ENCODE peak calls at places on chromosomes 13 and 19, in nine cellular contexts. F is fibroblast of pulmonary artery; A is PC-3; Q is WTC11; C is heart left ventricle; J is CD8-positive, alpha-beta T cell; G is astrocyte; R is AG09309; X is glutamatergic neuron. U is an unnamed sample.

GRCh38 chr13:44768233-44768632 is 192.1 kb upstream of the TSC22D1 start:
- DNase-seq in A (no peak), J (no peak), C (no peak), Q (no peak), R (no peak), F (peak), G (no peak), X (no peak), U (no peak)

GRCh38 chr13:107993239-107993948 is 221.9 kb downstream of the LIG4 start:
- DNase-seq in R (no peak), A (peak), J (no peak), X (no peak), F (no peak), C (no peak), G (no peak), Q (no peak), U (no peak)

GRCh38 chr13:104181526-104182231 is 1115.5 kb upstream of the SLC10A2 start:
- DNase-seq in C (no peak), G (no peak), F (no peak), Q (no peak), R (no peak), X (no peak), J (no peak), A (no peak), U (no peak)

GRCh38 chr19:8212916-8213315 is 3.7 kb downstream of the CERS4 start:
- DNase-seq in A (no peak), G (no peak), X (no peak), R (no peak), J (no peak), Q (no peak), C (no peak), F (no peak), U (no peak)

GRCh38 chr13:28013482-28013881 is 25.0 kb upstream of the URAD start:
- DNase-seq in R (no peak), A (no peak), X (no peak), F (no peak), J (no peak), C (no peak), G (no peak), Q (no peak), U (no peak)

GRCh38 chr13:75316427-75316826 is 165.5 kb downstream of the TBC1D4 start:
- DNase-seq in F (peak), G (peak), J (no peak), X (no peak), Q (no peak), R (no peak), C (no peak), A (peak), U (no peak)

GRCh38 chr13:114268344-114269280 is 12.8 kb upstream of the UPF3A start:
- DNase-seq in F (no peak), Q (no peak), J (no peak), A (no peak), C (no peak), X (no peak), G (peak), R (no peak), U (no peak)

GRCh38 chr13:112846411-112847115 is 122.5 kb upstream of the MCF2L start:
- DNase-seq in J (no peak), C (no peak), Q (no peak), F (no peak), X (no peak), G (no peak), R (no peak), A (no peak), U (no peak)

GRCh38 chr13:49844191-49844590 is 51.7 kb upstream of the KPNA3 start:
- DNase-seq in C (no peak), Q (no peak), R (no peak), J (no peak), A (no peak), F (no peak), G (no peak), X (no peak), U (no peak)

GRCh38 chr13:65854431-65854830 is 1375.7 kb downstream of the PCDH9 start:
- DNase-seq in Q (no peak), A (no peak), J (no peak), R (no peak), X (no peak), F (no peak), C (no peak), G (no peak), U (no peak)

GRCh38 chr19:41816761-41817160 is 20.4 kb downstream of the CEACAM3 start:
- DNase-seq in C (no peak), G (no peak), Q (no peak), X (no peak), R (no peak), F (no peak), A (no peak), J (no peak), U (no peak)

GRCh38 chr13:97133955-97134354 is 88.2 kb upstream of the MBNL2 start:
- DNase-seq in G (no peak), F (no peak), X (no peak), C (no peak), R (no peak), J (no peak), Q (no peak), A (peak), U (no peak)

GRCh38 chr13:102757006-102757405 is 16.6 kb downstream of the TEX30 start:
- DNase-seq in Q (no peak), C (no peak), R (no peak), F (no peak), X (no peak), A (no peak), J (no peak), G (no peak), U (no peak)

GRCh38 chr19:45729774-45730388 is 815 bp downstream of the FBXO46 start:
- DNase-seq in F (no peak), X (no peak), Q (no peak), G (no peak), C (no peak), A (no peak), J (no peak), R (no peak), U (no peak)

GRCh38 chr13:48942131-48942530 is 33.6 kb upstream of the FNDC3A start:
- DNase-seq in X (no peak), F (peak), Q (no peak), A (peak), J (no peak), C (no peak), G (peak), R (peak), U (no peak)

GRCh38 chr19:33562636-33563035 is 41.0 kb upstream of the PEPD start:
- DNase-seq in F (no peak), R (no peak), C (no peak), G (no peak), X (no peak), Q (no peak), A (no peak), J (no peak), U (no peak)

GRCh38 chr13:93715866-93716265 is 489.3 kb downstream of the GPC6 start:
- DNase-seq in R (no peak), G (no peak), Q (no peak), J (no peak), A (peak), F (no peak), C (no peak), X (no peak), U (no peak)

GRCh38 chr13:18232298-18232993 is 949.2 kb downstream of the TUBA3C start:
- DNase-seq in F (no peak), C (peak), A (no peak), X (no peak), Q (no peak), R (no peak), J (no peak), G (no peak), U (no peak)

GRCh38 chr13:111920932-111921705 is 145.8 kb upstream of the SOX1 start:
- DNase-seq in R (no peak), X (no peak), C (no peak), Q (no peak), A (no peak), G (no peak), F (no peak), J (no peak), U (no peak)

GRCh38 chr13:34070006-34070405 is 252.1 kb downstream of the RFC3 start:
- DNase-seq in Q (no peak), C (no peak), X (no peak), G (peak), J (no peak), A (peak), F (peak), R (no peak), U (no peak)

GRCh38 chr19:2333807-2334211 is 5.3 kb downstream of the SPPL2B start:
- DNase-seq in A (no peak), J (no peak), F (no peak), Q (no peak), X (peak), G (no peak), R (no peak), C (no peak), U (no peak)
- TF ChIP-seq CTCF in A (peak), J (no peak), F (no peak), Q (no peak), X (no peak), G (no peak), R (no peak), C (no peak), U (no peak)

DNA sequence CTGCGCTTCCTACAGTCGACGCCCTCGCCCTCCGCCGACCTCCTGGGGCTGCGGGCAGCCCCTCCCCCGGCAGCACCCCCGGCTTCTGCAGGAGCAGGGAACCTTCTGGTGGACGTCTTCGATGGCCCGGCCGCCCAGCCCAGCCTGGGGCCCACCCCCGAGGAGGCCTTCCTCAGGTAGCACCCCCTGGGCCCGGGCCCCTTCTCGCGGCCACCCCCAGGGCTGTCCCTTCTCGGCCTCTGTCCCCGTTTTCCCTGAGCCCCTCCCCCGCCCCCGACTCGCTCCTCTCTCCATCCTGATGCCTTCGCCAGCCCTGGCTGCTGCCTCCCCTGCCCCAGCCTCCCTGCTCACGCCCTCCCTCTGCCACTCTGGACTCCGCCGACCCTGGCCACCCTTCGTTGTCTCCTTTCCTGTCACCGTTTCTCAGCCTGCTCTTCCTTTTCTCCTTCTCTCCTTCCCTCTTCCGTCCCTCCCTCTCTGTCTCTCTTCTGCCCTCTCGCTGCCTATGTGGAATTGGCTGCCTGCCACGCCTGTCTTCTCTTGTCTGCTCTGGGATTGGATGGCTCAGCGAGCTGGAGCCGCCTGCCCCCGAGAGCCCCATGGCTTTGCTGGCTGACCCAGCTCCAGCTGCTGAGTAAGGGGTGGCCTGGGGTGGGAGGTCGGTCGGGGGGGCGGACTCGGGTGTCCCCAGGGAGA is 11.0 kb downstream of the FUZ start:
- DNase-seq in G (peak), A (no peak), R (no peak), C (peak), F (peak), J (no peak), Q (peak), X (peak), U (peak)
- TF ChIP-seq CTCF in G (no peak), A (no peak), R (peak), C (no peak), F (peak), J (no peak), Q (no peak), X (no peak), U (peak)

DNA sequence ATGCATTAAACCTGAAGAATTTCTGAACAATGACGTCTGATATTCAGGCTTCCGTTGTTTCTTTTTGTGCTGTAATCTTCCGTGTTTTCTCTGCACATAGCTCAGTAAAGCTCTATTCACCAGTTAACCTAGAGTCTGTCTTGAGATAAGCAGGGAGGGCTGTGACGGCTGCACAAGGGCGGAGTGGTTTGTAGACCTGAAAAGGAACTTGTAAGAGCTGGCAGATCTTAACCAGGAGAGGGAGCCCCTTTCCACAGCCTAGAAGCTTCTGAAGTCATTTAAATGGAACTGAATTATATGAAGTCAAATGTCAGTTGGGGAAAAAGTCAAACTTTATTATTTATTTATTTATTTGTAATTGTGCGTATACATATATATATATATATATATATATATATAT is 27.5 kb downstream of the DPRX start:
- DNase-seq in F (peak), G (no peak), Q (peak), X (no peak), A (peak), R (no peak), J (no peak), C (no peak), U (no peak)
- TF ChIP-seq CTCF in F (no peak), G (no peak), Q (peak), X (no peak), A (peak), R (peak), J (no peak), C (peak), U (no peak)

GRCh38 chr19:38653028-38653571 is 5.7 kb downstream of the ACTN4 start:
- DNase-seq in C (no peak), J (no peak), R (no peak), F (peak), G (peak), Q (no peak), A (no peak), X (no peak), U (no peak)
- TF ChIP-seq CTCF in C (no peak), J (no peak), R (no peak), F (no peak), G (no peak), Q (no peak), A (no peak), X (no peak), U (peak)

GRCh38 chr19:40677156-40677555 is 13.3 kb downstream of the NUMBL start:
- DNase-seq in R (no peak), J (no peak), G (no peak), C (no peak), Q (no peak), F (no peak), A (no peak), X (no peak), U (no peak)

GRCh38 chr19:40682431-40682964 is 8.0 kb downstream of the NUMBL start:
- DNase-seq in Q (no peak), X (no peak), R (no peak), C (peak), J (no peak), A (no peak), F (no peak), G (no peak), U (no peak)

GRCh38 chr19:40683437-40683836 is 7.0 kb downstream of the NUMBL start:
- DNase-seq in F (no peak), J (no peak), G (no peak), C (peak), X (no peak), Q (no peak), R (no peak), A (no peak), U (no peak)

GRCh38 chr19:40684280-40684679 is 6.2 kb downstream of the NUMBL start:
- DNase-seq in C (no peak), A (no peak), X (no peak), F (no peak), R (no peak), G (no peak), Q (no peak), J (no peak), U (no peak)

GRCh38 chr19:40681039-40681438 is 9.4 kb downstream of the NUMBL start:
- DNase-seq in F (no peak), R (no peak), C (no peak), G (no peak), X (no peak), A (no peak), Q (no peak), J (no peak), U (no peak)
- TF ChIP-seq CTCF in F (no peak), R (no peak), C (no peak), G (no peak), X (no peak), A (no peak), Q (no peak), J (no peak), U (no peak)

GRCh38 chr19:4059493-4059880 is 7.2 kb downstream of the ZBTB7A start:
- DNase-seq in X (peak), F (no peak), G (no peak), A (no peak), R (no peak), Q (no peak), C (no peak), J (no peak), U (no peak)
- TF ChIP-seq CTCF in X (no peak), F (no peak), G (no peak), A (no peak), R (no peak), Q (no peak), C (no peak), J (no peak), U (no peak)

DNA sequence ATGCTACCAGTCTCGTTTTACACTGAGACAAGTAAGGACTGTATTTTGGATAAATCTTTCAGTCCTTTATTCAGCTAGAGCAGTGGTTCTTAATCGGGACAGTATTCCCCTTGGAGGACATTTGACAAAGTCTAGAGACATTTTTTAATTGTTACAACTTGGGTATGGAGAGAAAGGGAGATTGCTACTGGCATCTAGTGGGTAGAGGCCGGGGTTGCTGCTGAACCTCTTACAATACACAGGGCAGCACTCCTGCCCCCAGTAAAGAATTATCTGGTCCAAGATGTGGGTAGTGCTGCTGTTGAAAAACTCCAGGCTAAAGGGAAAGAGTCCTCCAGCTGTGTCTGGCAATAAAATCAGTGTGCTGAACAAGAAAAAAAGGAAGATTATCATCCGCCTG is 334.8 kb downstream of the SLC7A1 start:
- DNase-seq in C (no peak), Q (no peak), F (no peak), G (no peak), A (no peak), R (no peak), J (no peak), X (no peak), U (no peak)
- TF ChIP-seq CTCF in C (peak), Q (no peak), F (no peak), G (no peak), A (no peak), R (no peak), J (no peak), X (no peak), U (no peak)

GRCh38 chr19:12202250-12202649 is 39.4 kb downstream of the ZNF136 start:
- DNase-seq in A (no peak), X (peak), F (no peak), G (no peak), C (no peak), J (peak), Q (peak), R (no peak), U (no peak)
- TF ChIP-seq CTCF in A (peak), X (no peak), F (no peak), G (no peak), C (no peak), J (peak), Q (peak), R (peak), U (no peak)

U was measured in AG09319.